ENCODE peak calls at places on chromosome 2, in four cellular contexts. J is psoas muscle, R is ovary, Z is spleen. P is an unnamed sample.

GRCh38 chr2:28350791-28351285 is 41.8 kb upstream of the FOSL2 start:
- DNase-seq in R (no peak), J (peak), Z (peak), P (no peak)

GRCh38 chr2:170162261-170162612 is 15.7 kb upstream of the MYO3B start:
- DNase-seq in J (no peak), R (no peak), Z (no peak), P (no peak)

GRCh38 chr2:140865851-140866250 is 1265.0 kb downstream of the LRP1B start:
- DNase-seq in R (no peak), Z (no peak), J (no peak), P (no peak)

GRCh38 chr2:1193801-1194200 is 219.5 kb upstream of the TPO start:
- DNase-seq in R (no peak), J (no peak), Z (no peak), P (no peak)

GRCh38 chr2:240453461-240454030 is 18.1 kb downstream of the GPC1 start:
- DNase-seq in Z (peak), R (peak), J (peak), P (no peak)

GRCh38 chr2:53945538-53945937 is 25.3 kb downstream of the PSME4 start:
- DNase-seq in J (no peak), R (no peak), Z (no peak), P (no peak)

GRCh38 chr2:37414470-37414949 is 70.1 kb downstream of the QPCT start:
- DNase-seq in R (no peak), J (no peak), Z (no peak), P (no peak)

GRCh38 chr2:238811293-238811692 is 36.6 kb upstream of the TWIST2 start:
- DNase-seq in J (no peak), R (no peak), Z (no peak), P (no peak)

GRCh38 chr2:30235859-30236535 is 4.7 kb downstream of the LBH start:
- DNase-seq in R (no peak), J (no peak), Z (peak), P (no peak)

GRCh38 chr2:232502901-232503791 is 15.5 kb upstream of the ECEL1 start:
- DNase-seq in R (peak), Z (no peak), J (no peak), P (peak)

GRCh38 chr2:158232476-158232875 is 130.8 kb downstream of the UPP2 start:
- DNase-seq in R (no peak), J (no peak), Z (no peak), P (no peak)

GRCh38 chr2:39313575-39313974 is 69.8 kb upstream of the CDKL4 start:
- DNase-seq in J (peak), Z (no peak), R (no peak), P (no peak)

GRCh38 chr2:28567076-28567471 is 71.2 kb downstream of the PLB1 start:
- DNase-seq in J (no peak), R (no peak), Z (no peak), P (no peak)

GRCh38 chr2:2166844-2167243 is 164.2 kb downstream of the MYT1L start:
- DNase-seq in Z (no peak), R (no peak), J (no peak), P (no peak)

GRCh38 chr2:31088516-31089195 is 49.6 kb downstream of the GALNT14 start:
- DNase-seq in R (no peak), J (no peak), Z (no peak), P (no peak)

GRCh38 chr2:162242586-162243304 is 500 bp downstream of the FAP start:
- DNase-seq in Z (no peak), J (no peak), R (no peak), P (no peak)

GRCh38 chr2:84731185-84731584 is 149.7 kb downstream of the TRABD2A start:
- DNase-seq in R (no peak), Z (no peak), J (no peak), P (no peak)

GRCh38 chr2:141925511-141925910 is 205.3 kb downstream of the LRP1B start:
- DNase-seq in J (no peak), Z (no peak), R (no peak), P (no peak)

GRCh38 chr2:147449323-147450080 is 395.3 kb upstream of the ACVR2A start:
- DNase-seq in R (no peak), Z (no peak), J (no peak), P (no peak)

GRCh38 chr2:26429779-26430654 is 28.3 kb downstream of the DRC1 start:
- DNase-seq in Z (no peak), J (peak), R (no peak), P (no peak)

GRCh38 chr2:113105047-113105446 is 22.4 kb upstream of the IL1RN start:
- DNase-seq in R (no peak), Z (no peak), J (no peak), P (no peak)

GRCh38 chr2:176491172-176491904 is 222.1 kb downstream of the MTX2 start:
- DNase-seq in J (peak), Z (no peak), R (peak), P (no peak)

GRCh38 chr2:220315098-220315785 is 687.8 kb downstream of the SLC4A3 start:
- DNase-seq in R (no peak), Z (no peak), J (no peak), P (no peak)

GRCh38 chr2:223762853-223763252 is 74.5 kb downstream of the AP1S3 start:
- DNase-seq in R (no peak), Z (no peak), J (no peak), P (no peak)

GRCh38 chr2:119350311-119350998 is 16.2 kb downstream of the C2orf76 start:
- DNase-seq in J (no peak), R (no peak), Z (no peak), P (no peak)

GRCh38 chr2:206471524-206472062 is 28.3 kb downstream of the ADAM23 start:
- DNase-seq in J (no peak), R (no peak), Z (no peak), P (no peak)

GRCh38 chr2:157433335-157433890 is 10.5 kb downstream of the CYTIP start:
- DNase-seq in J (no peak), Z (no peak), R (no peak), P (no peak)

GRCh38 chr2:214103199-214104001 is 307.5 kb upstream of the VWC2L start:
- DNase-seq in J (no peak), R (no peak), Z (no peak), P (no peak)

GRCh38 chr2:184468826-184469225 is 129.5 kb upstream of the ZNF804A start:
- DNase-seq in J (no peak), R (no peak), Z (no peak), P (no peak)

GRCh38 chr2:6977095-6977777 is 60.0 kb downstream of the RNF144A start:
- DNase-seq in R (peak), Z (no peak), J (peak), P (no peak)

GRCh38 chr2:3409627-3410170 is 30.2 kb downstream of the TRAPPC12 start:
- DNase-seq in Z (no peak), J (no peak), R (no peak), P (no peak)
- H3K27ac ChIP-seq in Z (no peak), J (no peak), R (no peak), P (no peak)

DNA sequence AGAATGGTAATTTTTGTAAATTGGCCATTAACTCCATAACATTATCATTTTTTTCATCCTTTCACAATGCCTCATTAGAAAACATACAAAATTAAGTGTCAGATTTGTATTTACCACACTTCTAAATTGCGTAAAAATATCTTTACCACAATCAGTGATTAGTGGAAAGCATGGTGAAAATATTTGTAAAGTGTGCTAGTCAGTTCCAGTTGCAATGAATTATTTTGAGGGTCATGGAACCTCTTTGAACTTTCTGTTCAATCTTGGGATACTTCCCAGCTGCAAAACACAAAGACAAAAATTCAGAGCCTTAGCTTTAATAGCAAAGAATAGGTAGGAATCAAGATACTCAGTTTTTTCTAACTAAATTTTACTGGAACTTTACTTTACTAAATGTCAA is 4.0 kb upstream of the COL3A1 start:
- DNase-seq in Z (no peak), R (no peak), J (no peak), P (no peak)
- H3K4me3 ChIP-seq in Z (no peak), R (no peak), J (no peak), P (no peak)

DNA sequence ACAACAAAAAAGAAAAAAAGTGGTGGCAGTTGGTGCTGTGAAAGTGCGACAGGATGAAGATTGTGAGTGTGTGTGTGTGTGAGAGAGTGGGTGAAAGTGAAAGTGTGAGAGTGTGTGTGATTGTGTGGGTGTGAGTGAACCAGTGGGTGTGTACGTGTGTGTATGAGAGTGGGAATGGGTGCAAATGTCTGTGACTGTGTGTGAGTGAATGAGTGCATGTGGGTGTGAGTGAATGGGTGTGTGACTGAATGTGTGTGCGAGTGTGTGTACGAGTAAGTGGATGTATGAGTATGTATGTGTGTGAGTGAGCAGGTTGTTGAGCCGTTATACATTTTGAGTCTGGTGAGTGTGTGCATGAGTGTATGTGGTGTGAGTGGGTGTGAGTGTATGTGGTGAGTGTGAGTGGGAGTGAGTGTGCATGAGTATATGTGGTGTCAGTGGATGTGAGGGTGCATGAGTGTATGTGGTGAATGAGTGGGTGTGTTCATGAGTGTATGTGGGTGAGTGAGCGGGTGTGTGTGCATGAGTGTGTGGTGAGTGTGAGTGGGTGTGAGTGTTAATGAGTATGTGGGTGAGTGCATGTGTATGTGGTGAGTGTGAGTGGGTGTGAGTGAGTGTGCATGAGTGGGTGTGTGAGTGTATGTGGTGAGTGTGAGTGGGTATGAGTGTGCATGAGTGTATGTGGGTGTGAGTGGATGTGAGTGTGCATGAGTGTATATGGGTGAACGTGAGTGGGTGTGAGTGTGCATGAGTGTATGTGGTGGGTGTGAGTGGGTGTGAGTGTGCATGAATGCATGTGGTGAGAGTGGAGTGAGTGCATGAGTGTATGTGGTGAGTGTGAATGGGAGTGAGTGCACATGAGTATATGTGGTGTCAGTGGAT is 69.3 kb upstream of the HPCAL1 start:
- DNase-seq in Z (peak), R (no peak), J (no peak), P (no peak)
- TF ChIP-seq CTCF in Z (no peak), R (no peak), J (no peak), P (no peak)

GRCh38 chr2:178363252-178363651 is 87.7 kb downstream of the PRKRA start:
- DNase-seq in Z (no peak), R (no peak), J (peak), P (no peak)

GRCh38 chr2:178365116-178365515 is 85.9 kb downstream of the PRKRA start:
- DNase-seq in Z (no peak), J (no peak), R (no peak), P (no peak)

GRCh38 chr2:178361588-178361987 is 89.4 kb downstream of the PRKRA start:
- DNase-seq in Z (no peak), J (no peak), R (no peak), P (no peak)

DNA sequence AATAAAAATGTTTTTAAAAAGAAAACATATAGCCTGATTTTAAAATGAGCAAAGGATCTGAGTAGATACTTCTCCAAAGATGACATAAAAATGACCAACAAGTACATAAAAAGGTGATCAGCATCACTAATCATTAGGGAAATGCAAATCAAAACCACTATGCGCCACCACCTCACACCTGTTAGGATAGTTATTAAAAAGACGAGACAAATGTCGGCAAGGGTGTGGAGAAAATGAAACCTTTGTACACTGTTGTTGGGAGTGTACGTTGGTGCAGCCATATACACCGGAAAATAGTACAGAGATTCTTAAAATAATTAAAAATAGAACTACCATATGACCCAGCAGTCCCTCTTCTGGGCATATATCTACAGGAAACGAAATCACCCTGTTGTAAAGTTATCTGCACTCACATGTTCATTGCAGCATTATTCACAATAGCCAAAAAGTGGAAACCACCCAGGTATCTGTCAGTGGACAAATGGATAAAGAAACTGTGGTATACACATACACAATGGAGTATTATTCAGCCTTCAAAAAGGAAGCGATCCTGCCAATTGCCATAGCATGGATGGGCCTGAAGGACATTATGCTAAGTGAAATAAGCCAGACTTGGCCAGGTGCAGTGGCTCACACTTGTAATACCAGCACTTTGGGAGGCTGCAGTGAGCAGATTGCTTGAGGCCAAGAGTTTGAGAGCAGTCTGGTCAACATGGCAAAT is 91.6 kb downstream of the PRKRA start:
- DNase-seq in R (no peak), J (no peak), Z (no peak), P (no peak)
- H3K27ac ChIP-seq in R (no peak), J (no peak), Z (no peak), P (no peak)

GRCh38 chr2:12033494-12033893 is 287.1 kb downstream of the LPIN1 start:
- DNase-seq in Z (no peak), R (no peak), J (no peak), P (no peak)

GRCh38 chr2:12032421-12032820 is 286.0 kb downstream of the LPIN1 start:
- DNase-seq in Z (no peak), R (no peak), J (no peak), P (no peak)

GRCh38 chr2:12034303-12034861 is 287.9 kb downstream of the LPIN1 start:
- DNase-seq in J (no peak), Z (no peak), R (no peak), P (no peak)

GRCh38 chr2:12032975-12033374 is 286.5 kb downstream of the LPIN1 start:
- DNase-seq in R (no peak), Z (no peak), J (no peak), P (no peak)

DNA sequence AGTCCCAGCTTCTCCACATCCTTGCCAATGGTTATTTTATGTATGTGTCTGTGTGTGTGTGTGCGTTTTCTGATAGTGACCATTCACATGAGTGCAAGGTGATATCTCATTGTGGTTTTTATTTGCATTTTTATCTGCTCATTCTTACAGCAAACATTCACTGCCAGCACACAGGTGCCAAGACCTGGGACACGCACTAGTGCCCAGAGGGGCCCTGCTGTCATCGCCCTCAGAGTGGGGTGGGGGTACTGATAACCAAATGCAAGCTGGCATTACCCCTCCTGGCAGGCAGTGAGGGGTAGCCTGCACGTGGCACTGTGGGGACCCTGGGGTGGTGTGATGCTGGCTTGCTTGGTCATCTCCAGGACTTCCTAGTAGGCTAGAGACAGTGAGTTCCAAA is 285.4 kb downstream of the LPIN1 start:
- DNase-seq in R (no peak), J (no peak), Z (peak), P (no peak)
- H3K4me3 ChIP-seq in R (no peak), J (no peak), Z (no peak), P (no peak)

DNA sequence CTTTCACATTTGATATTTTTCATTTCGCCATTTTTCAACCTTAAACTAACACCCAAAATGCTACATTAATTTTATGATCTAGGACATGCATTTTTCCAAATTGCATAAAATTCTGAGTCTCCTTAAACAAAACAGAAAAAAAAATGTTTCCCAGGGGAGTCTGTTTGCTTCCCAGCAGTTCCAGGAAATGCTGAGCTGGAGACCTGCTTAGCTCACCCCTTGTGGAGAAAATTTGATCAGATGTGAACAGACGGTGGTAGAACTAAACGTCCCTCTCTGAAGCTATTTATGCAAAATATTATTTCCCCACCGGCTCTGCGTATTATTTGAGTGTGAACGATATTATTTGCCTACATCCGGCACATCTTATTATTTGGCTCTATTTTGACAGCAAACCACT is 74.9 kb upstream of the AGAP1 start:
- DNase-seq in R (no peak), Z (no peak), J (no peak), P (no peak)
- TF ChIP-seq CTCF in R (no peak), Z (no peak), J (no peak), P (no peak)

DNA sequence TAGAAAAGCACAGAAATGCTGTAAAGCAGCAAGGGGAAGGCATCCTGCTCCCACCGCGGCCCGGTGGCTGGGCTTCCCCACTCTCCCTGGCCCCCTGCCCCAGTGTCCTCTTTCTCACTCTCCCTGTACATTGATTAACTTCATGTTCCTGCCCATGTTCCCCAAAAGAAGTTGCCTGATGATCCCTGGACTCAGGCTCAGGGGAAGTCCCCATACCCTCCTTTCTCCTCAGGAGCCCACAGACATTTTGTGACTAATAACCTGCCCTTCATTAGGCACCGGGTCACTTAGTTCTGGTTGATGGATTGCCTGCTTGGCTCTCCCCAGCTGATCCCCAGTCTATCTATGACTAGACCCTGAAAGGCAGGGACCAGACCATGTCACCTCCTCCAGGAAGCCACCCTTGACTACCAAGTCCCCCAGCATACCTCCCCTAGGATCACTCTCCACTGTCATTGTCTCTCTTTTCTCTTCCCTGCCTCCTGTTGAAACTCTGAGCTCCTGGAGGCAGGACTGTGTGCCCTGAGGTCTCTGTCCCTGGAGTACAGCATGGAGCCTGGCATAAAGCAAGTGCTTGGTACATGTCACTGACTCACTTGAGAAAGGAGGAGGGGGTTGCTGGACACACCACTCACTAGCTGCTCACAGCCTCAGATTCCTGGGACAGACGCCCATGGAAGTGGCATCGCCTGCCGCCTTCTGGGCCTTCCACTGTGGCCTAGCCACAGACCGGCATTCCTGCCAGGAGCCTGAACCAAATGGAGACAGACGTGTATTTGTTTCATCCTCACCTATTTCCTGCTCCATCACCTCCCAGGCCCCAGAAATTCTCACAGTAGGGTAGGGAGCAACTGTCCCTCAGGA is 13.5 kb downstream of the MALL start:
- DNase-seq in R (no peak), Z (no peak), J (no peak), P (no peak)
- H3K27ac ChIP-seq in R (no peak), Z (peak), J (peak), P (peak)

DNA sequence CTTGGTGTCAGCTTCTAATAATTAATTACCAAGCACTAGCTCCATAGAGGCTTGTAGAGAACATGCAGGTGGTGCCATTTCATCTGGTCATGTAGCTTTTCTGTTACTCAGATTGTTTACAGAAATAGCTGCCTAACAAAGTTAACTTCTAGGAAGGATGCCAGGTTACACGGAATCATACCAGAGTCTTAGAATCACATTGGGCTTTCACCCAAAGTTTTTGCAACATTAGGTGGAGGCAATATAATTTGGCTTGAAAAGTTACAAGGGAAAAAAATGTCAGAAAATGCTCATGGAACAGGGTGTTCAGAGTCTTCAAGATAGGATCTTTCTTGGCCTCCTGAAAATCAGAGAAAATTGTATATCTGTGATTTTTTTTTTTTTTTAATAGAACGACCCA is 135.6 kb downstream of the ARHGAP15 start:
- DNase-seq in Z (no peak), J (no peak), R (no peak), P (no peak)
- H3K4me3 ChIP-seq in Z (no peak), J (no peak), R (no peak), P (no peak)

GRCh38 chr2:127701651-127702394 is 526 bp downstream of the SFT2D3 start:
- DNase-seq in J (peak), R (peak), Z (peak), P (peak)
- TF ChIP-seq CTCF in J (peak), R (no peak), Z (peak), P (no peak)